ENCODE peak calls at places on chromosomes 4 and X, in four cellular contexts. One of them, this sample, is unnamed.

GRCh38 chrX:78708830-78709229 is 38.7 kb upstream of the LPAR4 start:
- DNase-seq in K562: no peak
- DNase-seq in SK-N-SH: no peak
- DNase-seq in H1: no peak
- DNase-seq in this sample: no peak

GRCh38 chr4:6917445-6918241 is 8.0 kb downstream of the TBC1D14 start:
- DNase-seq in K562: peak; percentile 66
- DNase-seq in SK-N-SH: peak; percentile 56
- DNase-seq in H1: no peak
- DNase-seq in this sample: peak; percentile 69

GRCh38 chr4:7854697-7855370 is 84.8 kb downstream of the AFAP1 start:
- DNase-seq in K562: no peak
- DNase-seq in SK-N-SH: no peak
- DNase-seq in H1: no peak
- DNase-seq in this sample: no peak

GRCh38 chr4:78689700-78690318 is 86.3 kb upstream of the BMP2K start:
- DNase-seq in K562: no peak
- DNase-seq in SK-N-SH: no peak
- DNase-seq in H1: no peak
- DNase-seq in this sample: no peak

GRCh38 chr4:40976343-40976742 is 226.6 kb downstream of the NSUN7 start:
- DNase-seq in K562: peak; percentile 33
- DNase-seq in SK-N-SH: peak; percentile 55
- DNase-seq in H1: no peak
- DNase-seq in this sample: peak; percentile 26

GRCh38 chr4:20506827-20507226 is 193.4 kb upstream of the PACRGL start:
- DNase-seq in K562: no peak
- DNase-seq in SK-N-SH: no peak
- DNase-seq in H1: no peak
- DNase-seq in this sample: no peak

GRCh38 chr4:6834867-6835266 is 52.3 kb downstream of the KIAA0232 start:
- DNase-seq in K562: peak; percentile 32
- DNase-seq in SK-N-SH: no peak
- DNase-seq in H1: no peak
- DNase-seq in this sample: no peak

GRCh38 chrX:73758253-73758652 is 195.3 kb downstream of the CHIC1 start:
- DNase-seq in K562: no peak
- DNase-seq in SK-N-SH: no peak
- DNase-seq in H1: no peak
- DNase-seq in this sample: no peak

GRCh38 chr4:150960079-150960478 is 55.0 kb downstream of the LRBA start:
- DNase-seq in K562: peak; percentile 42
- DNase-seq in SK-N-SH: peak; percentile 41
- DNase-seq in H1: no peak
- DNase-seq in this sample: no peak

GRCh38 chrX:281166-281999 is at the start of gene PLCXD1:
- DNase-seq in K562: peak; percentile 69
- DNase-seq in SK-N-SH: peak; percentile 84
- DNase-seq in H1: peak; percentile 80
- DNase-seq in this sample: peak; percentile 90

GRCh38 chrX:16869393-16870094 is 618 bp downstream of the RBBP7 start:
- DNase-seq in K562: peak; percentile 61
- DNase-seq in SK-N-SH: peak; percentile 77
- DNase-seq in H1: peak; percentile 48
- DNase-seq in this sample: peak; percentile 32

DNA sequence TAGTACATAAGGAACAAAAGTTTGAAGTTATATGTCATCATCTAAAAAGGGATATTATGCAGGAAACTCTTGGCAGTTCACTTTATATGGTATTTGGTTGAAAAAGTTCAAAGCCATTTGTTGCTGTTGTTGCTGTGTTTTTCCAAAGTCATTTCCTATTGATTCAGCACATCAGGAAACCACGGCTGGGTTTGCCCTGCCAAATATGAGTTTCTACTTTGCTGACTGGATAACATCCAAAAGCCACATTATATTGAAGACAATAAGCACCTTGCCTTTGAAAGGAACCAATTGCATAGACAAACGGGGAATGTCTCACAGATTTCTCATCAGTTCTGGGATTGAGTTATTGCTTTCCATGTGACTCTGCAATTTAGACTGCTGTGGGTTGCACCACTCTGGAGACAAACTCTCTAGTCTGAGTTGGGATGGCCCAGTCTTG is 206.1 kb downstream of the SLC39A8 start:
- DNase-seq in K562: no peak
- DNase-seq in SK-N-SH: no peak
- DNase-seq in H1: no peak
- DNase-seq in this sample: no peak
- TF ChIP-seq TEAD4 in K562: no peak
- TF ChIP-seq TEAD4 in SK-N-SH: peak; percentile 79
- TF ChIP-seq TEAD4 in H1: no peak
- TF ChIP-seq TEAD4 in this sample: no peak

GRCh38 chr4:143281507-143282169 is 55.0 kb upstream of the GAB1 start:
- DNase-seq in K562: no peak
- DNase-seq in SK-N-SH: no peak
- DNase-seq in H1: no peak
- DNase-seq in this sample: no peak
- TF ChIP-seq TEAD4 in K562: no peak
- TF ChIP-seq TEAD4 in SK-N-SH: no peak
- TF ChIP-seq TEAD4 in H1: no peak
- TF ChIP-seq TEAD4 in this sample: no peak

DNA sequence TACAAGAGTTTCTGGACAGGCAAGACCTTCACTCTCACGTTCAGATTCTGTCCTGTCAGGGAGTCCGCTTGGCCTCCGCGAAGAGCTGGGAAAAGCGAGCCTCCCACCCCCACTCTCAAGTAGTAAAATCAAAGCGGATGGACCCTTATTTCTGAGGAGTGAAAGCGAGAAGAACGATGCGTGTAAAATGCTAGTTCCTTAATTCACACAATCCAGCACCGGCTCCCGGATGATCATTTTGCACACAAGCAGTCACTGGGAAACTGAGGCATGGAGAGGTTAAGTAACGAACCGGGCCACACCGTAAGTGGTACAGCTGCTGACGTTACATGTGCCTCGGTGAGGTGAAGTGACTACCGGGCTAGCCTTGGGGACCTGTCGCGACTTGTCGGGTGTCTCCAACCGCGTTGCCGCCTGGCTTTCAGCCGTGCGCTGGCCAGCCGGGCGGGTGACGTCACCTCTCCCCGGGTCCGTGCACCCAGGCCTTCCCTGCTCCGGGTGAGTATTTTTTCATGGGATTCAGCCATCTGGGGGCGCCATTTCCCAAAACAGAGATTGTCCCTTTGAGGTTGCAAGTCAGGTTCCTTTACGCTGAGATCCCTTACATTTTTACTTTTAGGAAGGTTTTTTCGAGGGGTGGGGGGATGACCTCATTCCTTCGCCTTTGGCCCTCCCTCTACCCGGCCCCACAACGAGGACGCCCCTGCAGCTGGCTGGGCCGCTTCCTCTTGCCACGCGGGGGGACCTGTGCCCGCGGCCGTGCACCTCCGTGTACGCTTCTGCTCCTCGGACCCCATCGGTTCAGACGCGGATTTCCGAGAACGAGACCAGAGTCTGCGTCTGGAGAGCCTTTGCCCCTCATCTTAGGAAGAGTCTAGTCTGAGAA is 3.4 kb upstream of the SFRP2 start:
- DNase-seq in K562: peak; percentile 31
- DNase-seq in SK-N-SH: peak; percentile 82
- DNase-seq in H1: peak; percentile 97
- DNase-seq in this sample: peak; percentile 93
- TF ChIP-seq TEAD4 in K562: no peak
- TF ChIP-seq TEAD4 in SK-N-SH: no peak
- TF ChIP-seq TEAD4 in H1: no peak
- TF ChIP-seq TEAD4 in this sample: no peak

GRCh38 chr4:94410678-94411206 is 41.0 kb upstream of the PDLIM5 start:
- DNase-seq in K562: no peak
- DNase-seq in SK-N-SH: no peak
- DNase-seq in H1: no peak
- DNase-seq in this sample: no peak
- TF ChIP-seq TEAD4 in K562: no peak
- TF ChIP-seq TEAD4 in SK-N-SH: no peak
- TF ChIP-seq TEAD4 in H1: no peak
- TF ChIP-seq TEAD4 in this sample: no peak

This sample was measured in WTC11.